ENCODE peak calls at places on chromosomes 16 and 17, in four cellular contexts. R is CD8-positive, alpha-beta T cell; N is AG04450; B is tibial artery. L is an unnamed sample.

GRCh38 chr16:89363621-89364393 is 126.6 kb downstream of the ANKRD11 start:
- DNase-seq in R (peak), N (no peak), B (no peak), L (peak)

GRCh38 chr17:28372203-28372944 is 880 bp downstream of the SARM1 start:
- DNase-seq in N (no peak), B (no peak), R (peak), L (no peak)

GRCh38 chr17:64205804-64206203 is 57.3 kb downstream of the TEX2 start:
- DNase-seq in R (no peak), B (no peak), N (no peak), L (no peak)

GRCh38 chr17:29196784-29197515 is 16.8 kb upstream of the MYO18A start:
- DNase-seq in R (no peak), B (no peak), N (no peak), L (no peak)

GRCh38 chr17:7478276-7479138 is 924 bp downstream of the ZBTB4 start:
- DNase-seq in N (no peak), B (peak), R (peak), L (no peak)

GRCh38 chr17:19003966-19004600 is 481 bp downstream of the FAM83G start:
- DNase-seq in R (peak), B (no peak), N (no peak), L (no peak)

GRCh38 chr17:46832945-46833839 is 14.7 kb upstream of the WNT3 start:
- DNase-seq in N (peak), R (no peak), B (no peak), L (no peak)

GRCh38 chr16:22843856-22844255 is 29.9 kb downstream of the HS3ST2 start:
- DNase-seq in B (no peak), R (no peak), N (no peak), L (no peak)

GRCh38 chr16:50940275-50940854 is 198.5 kb downstream of the CYLD start:
- DNase-seq in R (no peak), B (no peak), N (no peak), L (no peak)

GRCh38 chr16:74501484-74502479 is 80.5 kb upstream of the CLEC18B start:
- DNase-seq in B (no peak), N (no peak), R (no peak), L (no peak)

GRCh38 chr17:42853597-42853967 is 2.6 kb downstream of the AOC3 start:
- DNase-seq in B (peak), R (no peak), N (no peak), L (no peak)

GRCh38 chr17:9273334-9274118 is 252.2 kb downstream of the NTN1 start:
- DNase-seq in R (no peak), N (peak), B (no peak), L (no peak)

GRCh38 chr16:88459366-88460055 is 6.4 kb downstream of the ZFPM1 start:
- DNase-seq in R (no peak), B (no peak), N (no peak), L (no peak)

GRCh38 chr17:9468532-9468931 is 107.1 kb downstream of the STX8 start:
- DNase-seq in B (no peak), N (no peak), R (no peak), L (no peak)

GRCh38 chr17:34249497-34249877 is 5.6 kb upstream of the CCL2 start:
- DNase-seq in N (no peak), B (no peak), R (no peak), L (no peak)

GRCh38 chr17:62652251-62653001 is 25.0 kb downstream of the MRC2 start:
- DNase-seq in R (peak), B (peak), N (no peak), L (peak)

GRCh38 chr17:7586673-7587419 is 3.0 kb downstream of the SOX15 start:
- DNase-seq in B (no peak), R (no peak), N (no peak), L (no peak)

GRCh38 chr16:49437344-49437743 is 63.7 kb downstream of the C16orf78 start:
- DNase-seq in B (peak), N (no peak), R (no peak), L (no peak)

GRCh38 chr17:2227025-2227699 is 76.4 kb downstream of the SMG6 start:
- DNase-seq in R (no peak), B (no peak), N (no peak), L (no peak)

GRCh38 chr17:2233441-2233947 is 70.1 kb downstream of the SMG6 start:
- DNase-seq in R (no peak), N (no peak), B (peak), L (no peak)

GRCh38 chr16:11128211-11129123 is 127.5 kb downstream of the SOCS1 start:
- DNase-seq in N (no peak), B (peak), R (no peak), L (peak)

GRCh38 chr16:6684076-6684673 is 648.5 kb upstream of the RBFOX1 start:
- DNase-seq in N (no peak), B (no peak), R (no peak), L (peak)

GRCh38 chr16:12613131-12613991 is 190.3 kb downstream of the CPPED1 start:
- DNase-seq in R (no peak), B (no peak), N (no peak), L (peak)

GRCh38 chr17:10729334-10730193 is at the start of gene TMEM220:
- DNase-seq in B (peak), R (peak), N (peak), L (no peak)
- H3K4me3 ChIP-seq in B (peak), R (peak), N (peak), L (no peak)

GRCh38 chr17:81424151-81424550 is 28.9 kb downstream of the BAHCC1 start:
- DNase-seq in B (no peak), R (no peak), N (no peak), L (no peak)

GRCh38 chr17:81420769-81421462 is 25.7 kb downstream of the BAHCC1 start:
- DNase-seq in B (peak), R (no peak), N (no peak), L (no peak)

GRCh38 chr17:81424613-81425017 is 29.4 kb downstream of the BAHCC1 start:
- DNase-seq in N (no peak), B (no peak), R (no peak), L (no peak)

GRCh38 chr17:81423698-81424071 is 28.4 kb downstream of the BAHCC1 start:
- DNase-seq in N (no peak), B (no peak), R (no peak), L (no peak)

GRCh38 chr17:81422776-81423697 is 27.8 kb downstream of the BAHCC1 start:
- DNase-seq in R (no peak), N (peak), B (peak), L (no peak)
- H3K4me3 ChIP-seq in R (no peak), N (peak), B (peak), L (no peak)

GRCh38 chr16:2476345-2476720 is 1.4 kb downstream of the TBC1D24 start:
- DNase-seq in R (no peak), N (no peak), B (no peak), L (no peak)

GRCh38 chr16:2473999-2474876 is 689 bp upstream of the TBC1D24 start:
- DNase-seq in N (no peak), R (peak), B (no peak), L (no peak)

GRCh38 chr16:2474877-2475412 is at the start of gene TBC1D24:
- DNase-seq in R (peak), N (no peak), B (peak), L (peak)

GRCh38 chr16:2476741-2477140 is 1.8 kb downstream of the TBC1D24 start:
- DNase-seq in N (no peak), R (no peak), B (no peak), L (no peak)

GRCh38 chr16:2475413-2476344 is 752 bp downstream of the TBC1D24 start:
- DNase-seq in B (no peak), N (no peak), R (peak), L (no peak)
- H3K4me3 ChIP-seq in B (peak), N (peak), R (peak), L (peak)

GRCh38 chr17:72305964-72306551 is 185.2 kb downstream of the SOX9 start:
- DNase-seq in N (no peak), R (no peak), B (no peak), L (no peak)

GRCh38 chr17:72304859-72305258 is 184.0 kb downstream of the SOX9 start:
- DNase-seq in B (no peak), N (no peak), R (no peak), L (no peak)

GRCh38 chr17:72302735-72303134 is 181.9 kb downstream of the SOX9 start:
- DNase-seq in N (no peak), B (no peak), R (no peak), L (no peak)

GRCh38 chr17:72303787-72304733 is 183.2 kb downstream of the SOX9 start:
- DNase-seq in B (no peak), R (no peak), N (no peak), L (no peak)

GRCh38 chr17:72305472-72305871 is 184.7 kb downstream of the SOX9 start:
- DNase-seq in N (no peak), B (no peak), R (no peak), L (no peak)
- H3K4me3 ChIP-seq in N (no peak), B (no peak), R (no peak), L (no peak)

DNA sequence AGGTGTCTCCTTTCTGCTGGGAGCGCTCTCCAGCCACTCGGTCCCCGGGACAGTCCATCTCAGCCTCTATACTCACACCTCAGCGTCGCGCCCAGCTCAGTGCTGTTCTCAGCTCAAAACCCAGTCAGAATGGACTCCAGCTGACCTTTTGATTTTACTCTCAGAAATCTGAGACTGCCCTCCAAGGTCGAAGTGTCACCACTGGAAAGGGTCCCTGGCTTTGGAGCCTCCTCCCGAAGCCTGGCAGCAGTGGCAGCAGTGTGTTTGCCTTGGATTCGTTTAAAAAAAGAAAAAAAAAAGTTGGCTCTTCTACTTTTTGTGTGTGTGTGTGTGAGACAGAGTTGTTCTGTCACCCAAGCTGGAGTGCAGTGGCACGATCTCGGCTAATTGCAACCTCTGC is 10.4 kb downstream of the KLHL36 start:
- DNase-seq in B (no peak), R (no peak), N (no peak), L (no peak)
- H3K4me3 ChIP-seq in B (no peak), R (no peak), N (no peak), L (no peak)

DNA sequence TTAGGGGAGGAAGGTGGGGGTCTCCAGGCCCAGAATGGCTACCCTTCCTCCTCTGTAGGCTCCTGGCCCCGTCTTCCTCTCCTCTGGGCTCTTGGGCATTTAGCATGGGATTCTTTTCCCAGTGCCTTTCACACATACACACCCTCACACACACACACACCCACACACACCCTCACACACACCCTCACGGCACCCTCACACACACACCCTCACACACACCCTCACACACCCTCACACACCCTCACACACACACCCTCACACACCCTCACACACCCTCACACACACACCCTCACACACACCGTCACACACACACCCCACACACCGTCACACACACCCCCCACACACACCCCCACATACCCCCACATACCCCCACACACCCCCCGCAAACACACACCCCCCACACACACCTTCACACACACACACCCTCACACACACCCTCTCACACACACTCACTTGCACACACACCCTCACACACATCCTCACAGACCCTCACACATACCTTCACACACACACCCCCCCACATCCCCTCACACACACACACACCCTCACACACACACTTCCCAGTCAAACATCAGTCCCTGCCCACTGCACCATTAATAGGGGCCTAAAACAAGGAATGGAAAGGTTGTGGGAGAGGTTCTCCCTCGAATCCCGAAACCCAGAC is 845 bp downstream of the SGCA start:
- DNase-seq in N (no peak), R (no peak), B (no peak), L (no peak)
- H3K4me3 ChIP-seq in N (no peak), R (no peak), B (peak), L (no peak)

DNA sequence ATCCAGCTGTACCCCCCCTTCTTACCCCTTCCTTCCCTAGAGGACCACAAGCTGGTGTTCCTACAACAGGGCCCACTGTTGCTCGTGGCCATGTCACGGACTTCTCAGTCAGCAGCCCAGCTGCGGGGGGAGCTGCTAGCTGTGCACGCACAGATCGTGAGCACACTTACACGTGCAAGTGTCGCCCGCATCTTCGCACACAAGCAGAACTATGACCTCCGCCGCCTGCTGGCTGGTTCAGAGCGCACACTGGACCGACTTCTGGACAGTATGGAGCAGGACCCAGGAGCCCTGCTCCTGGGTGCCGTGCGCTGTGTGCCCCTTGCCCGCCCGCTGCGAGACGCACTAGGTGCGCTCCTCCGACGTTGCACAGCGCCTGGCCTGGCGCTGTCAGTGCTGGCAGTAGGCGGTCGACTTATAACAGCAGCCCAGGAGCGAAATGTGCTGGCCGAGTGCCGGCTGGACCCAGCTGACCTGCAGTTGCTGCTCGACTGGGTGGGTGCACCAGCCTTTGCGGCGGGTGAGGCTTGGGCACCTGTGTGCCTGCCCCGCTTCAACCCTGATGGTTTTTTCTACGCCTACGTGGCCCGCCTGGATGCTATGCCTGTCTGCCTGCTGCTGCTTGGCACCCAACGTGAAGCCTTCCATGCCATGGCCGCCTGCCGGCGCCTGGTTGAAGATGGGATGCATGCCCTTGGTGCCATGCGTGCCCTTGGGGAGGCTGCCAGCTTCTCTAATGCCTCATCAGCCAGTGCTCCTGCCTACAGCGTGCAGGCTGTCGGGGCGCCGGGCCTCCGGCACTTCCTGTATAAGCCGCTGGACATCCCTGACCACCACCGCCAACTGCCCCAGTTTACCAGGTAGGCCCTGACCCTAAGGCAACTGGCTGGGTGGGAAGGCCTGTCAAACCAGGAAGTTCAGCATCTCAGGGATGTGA is 3.6 kb downstream of the MON1B start:
- DNase-seq in B (no peak), R (no peak), N (no peak), L (no peak)
- H3K4me3 ChIP-seq in B (no peak), R (no peak), N (no peak), L (no peak)